ENCODE peak calls at places on chromosomes 11 and 22, in seven cellular contexts. B, W, D, S, K, U and A are unnamed samples.

GRCh38 chr22:19201130-19201857 is 22.8 kb upstream of the SLC25A1 start:
- DNase-seq in D (no peak), S (no peak), K (no peak), U (no peak), W (no peak), B (no peak), A (no peak)

GRCh38 chr11:70020336-70021214 is 57.5 kb upstream of the ANO1 start:
- DNase-seq in W (no peak), D (no peak), B (no peak), S (no peak), U (no peak), K (no peak), A (no peak)

GRCh38 chr11:76327756-76328388 is 53.1 kb downstream of the THAP12 start:
- DNase-seq in K (no peak), B (no peak), D (no peak), W (no peak), S (no peak), U (no peak), A (no peak)

GRCh38 chr22:46578824-46579561 is 41.2 kb upstream of the GRAMD4 start:
- DNase-seq in S (no peak), U (no peak), B (no peak), W (no peak), D (no peak), K (no peak), A (no peak)

GRCh38 chr22:43925433-43926348 is 2.1 kb downstream of the PNPLA3 start:
- DNase-seq in S (no peak), W (no peak), B (peak), D (no peak), U (no peak), K (no peak), A (no peak)

GRCh38 chr11:62033191-62034044 is 66.0 kb upstream of the FTH1 start:
- DNase-seq in W (no peak), B (no peak), S (no peak), U (no peak), K (no peak), D (no peak), A (no peak)

GRCh38 chr22:44091021-44091721 is 67.1 kb downstream of the PARVB start:
- DNase-seq in U (no peak), D (no peak), W (no peak), S (no peak), K (no peak), B (no peak), A (no peak)

GRCh38 chr11:57787920-57788716 is 26.5 kb downstream of the CTNND1 start:
- DNase-seq in B (peak), D (no peak), U (no peak), W (no peak), K (no peak), S (no peak), A (no peak)

GRCh38 chr11:60919320-60919719 is 4.9 kb upstream of the TMEM132A start:
- DNase-seq in W (no peak), B (no peak), U (no peak), D (no peak), S (no peak), K (no peak), A (no peak)

GRCh38 chr22:24978308-24978707 is 25.8 kb downstream of the KIAA1671 start:
- DNase-seq in D (no peak), U (no peak), W (no peak), S (no peak), B (no peak), K (no peak), A (no peak)

GRCh38 chr11:117584056-117584830 is 212.8 kb downstream of the DSCAML1 start:
- DNase-seq in K (no peak), S (no peak), U (no peak), W (no peak), D (no peak), B (no peak), A (no peak)

GRCh38 chr11:126403039-126403438 is 47.6 kb downstream of the ST3GAL4 start:
- DNase-seq in B (no peak), W (no peak), D (no peak), U (no peak), S (no peak), K (no peak), A (no peak)

GRCh38 chr11:73283316-73284035 is 11.3 kb downstream of the P2RY6 start:
- DNase-seq in W (no peak), K (no peak), S (no peak), B (no peak), D (no peak), U (no peak), A (no peak)

GRCh38 chr11:69823641-69824285 is 4.5 kb upstream of the FGF3 start:
- DNase-seq in D (no peak), U (no peak), S (no peak), W (no peak), K (no peak), B (no peak), A (no peak)

GRCh38 chr22:46887978-46888377 is 125.5 kb downstream of the TBC1D22A start:
- DNase-seq in K (no peak), D (no peak), U (no peak), B (no peak), W (no peak), S (no peak), A (no peak)

GRCh38 chr11:10366568-10367331 is 61.9 kb downstream of the ADM start:
- DNase-seq in U (peak), S (peak), K (peak), D (peak), W (peak), B (peak), A (peak)

GRCh38 chr11:75155570-75156422 is 4.9 kb downstream of the SLCO2B1 start:
- DNase-seq in K (no peak), U (no peak), B (no peak), W (no peak), S (no peak), D (no peak), A (no peak)

GRCh38 chr11:61742391-61742790 is 10.0 kb upstream of the MYRF start:
- DNase-seq in W (no peak), U (no peak), B (no peak), D (no peak), K (no peak), S (no peak), A (no peak)

GRCh38 chr11:35066783-35067476 is 72.0 kb upstream of the CD44 start:
- DNase-seq in B (no peak), W (no peak), S (no peak), K (no peak), D (no peak), U (no peak), A (no peak)

GRCh38 chr22:20904980-20905355 is 12.2 kb upstream of the CRKL start:
- DNase-seq in S (no peak), K (no peak), W (no peak), B (no peak), U (no peak), D (no peak), A (no peak)

GRCh38 chr11:79404325-79404724 is 36.5 kb downstream of the TENM4 start:
- DNase-seq in S (no peak), K (no peak), D (no peak), B (no peak), W (no peak), U (no peak), A (no peak)

GRCh38 chr22:36879775-36880174 is 19.0 kb downstream of the NCF4 start:
- DNase-seq in B (no peak), S (no peak), K (no peak), U (no peak), W (no peak), D (no peak), A (no peak)

GRCh38 chr22:44753189-44754042 is 1.0 kb downstream of the ARHGAP8 start:
- DNase-seq in S (no peak), K (no peak), W (no peak), B (no peak), U (no peak), D (no peak), A (no peak)

GRCh38 chr11:20058749-20059458 is 101.4 kb downstream of the DBX1 start:
- DNase-seq in S (no peak), U (no peak), K (no peak), D (no peak), W (no peak), B (no peak), A (no peak)

GRCh38 chr11:87422566-87422965 is 384.8 kb downstream of the TMEM135 start:
- DNase-seq in U (no peak), S (no peak), B (no peak), W (no peak), K (no peak), D (no peak), A (no peak)

GRCh38 chr11:46521947-46522681 is 71.7 kb downstream of the AMBRA1 start:
- DNase-seq in K (no peak), W (no peak), S (no peak), D (no peak), B (no peak), U (no peak), A (no peak)

GRCh38 chr22:49634006-49634772 is 193.5 kb downstream of the BRD1 start:
- DNase-seq in S (no peak), K (no peak), B (no peak), W (no peak), D (no peak), U (no peak), A (no peak)

GRCh38 chr11:107293677-107294344 is 163.8 kb downstream of the CWF19L2 start:
- DNase-seq in B (peak), D (no peak), S (no peak), K (no peak), W (no peak), U (no peak), A (peak)

GRCh38 chr11:75313457-75314272 is 37.8 kb downstream of the ARRB1 start:
- DNase-seq in S (no peak), B (no peak), K (no peak), W (no peak), U (no peak), D (no peak), A (no peak)

GRCh38 chr11:45337583-45338360 is 51.6 kb upstream of the SYT13 start:
- DNase-seq in W (no peak), K (no peak), S (no peak), U (no peak), B (no peak), D (no peak), A (no peak)